ENCODE peak calls at places on chromosomes 6 and 20, in five cellular contexts. H is prostate gland, L is HL-60, S is GM12891, D is breast epithelium. W is an unnamed sample.

GRCh38 chr20:56826306-56826970 is 197.3 kb downstream of the TFAP2C start:
- DNase-seq in H (peak), L (no peak), S (no peak), D (no peak), W (no peak)

GRCh38 chr6:147642458-147642857 is 134.0 kb downstream of the SAMD5 start:
- DNase-seq in H (no peak), L (no peak), S (no peak), D (no peak), W (no peak)

GRCh38 chr6:39184906-39185580 is 44.2 kb downstream of the KCNK5 start:
- DNase-seq in H (no peak), L (no peak), S (no peak), D (no peak), W (peak)

GRCh38 chr6:95087394-95088097 is 489.8 kb upstream of the MANEA start:
- DNase-seq in H (no peak), L (no peak), S (no peak), D (no peak), W (no peak)

GRCh38 chr20:10565922-10566897 is 107.6 kb downstream of the JAG1 start:
- DNase-seq in H (no peak), L (no peak), S (no peak), D (no peak), W (no peak)

GRCh38 chr20:50558483-50558925 is 48.3 kb downstream of the PTPN1 start:
- DNase-seq in H (no peak), L (no peak), S (no peak), D (no peak), W (no peak)

GRCh38 chr6:2765896-2766766 is 938 bp downstream of the WRNIP1 start:
- DNase-seq in H (peak), L (peak), S (peak), D (peak), W (peak)

GRCh38 chr20:2984956-2985661 is 58.3 kb upstream of the GNRH2 start:
- DNase-seq in H (no peak), L (no peak), S (no peak), D (no peak), W (no peak)

GRCh38 chr20:44204156-44204831 is 6.3 kb downstream of the OSER1 start:
- DNase-seq in H (peak), L (no peak), S (no peak), D (no peak), W (no peak)

GRCh38 chr20:35883778-35884540 is 70.3 kb downstream of the SCAND1 start:
- DNase-seq in H (peak), L (peak), S (no peak), D (peak), W (no peak)

GRCh38 chr6:123715243-123715863 is 78.6 kb upstream of the TRDN start:
- DNase-seq in H (peak), L (peak), S (no peak), D (no peak), W (no peak)

GRCh38 chr6:154791561-154792317 is 58.5 kb downstream of the SCAF8 start:
- DNase-seq in H (no peak), L (no peak), S (no peak), D (no peak), W (no peak)

GRCh38 chr6:2478200-2478599 is 232.8 kb upstream of the GMDS start:
- DNase-seq in H (no peak), L (no peak), S (no peak), D (no peak), W (no peak)

GRCh38 chr6:81900616-81901015 is 148.1 kb upstream of the TENT5A start:
- DNase-seq in H (no peak), L (no peak), S (no peak), D (no peak), W (no peak)

DNA sequence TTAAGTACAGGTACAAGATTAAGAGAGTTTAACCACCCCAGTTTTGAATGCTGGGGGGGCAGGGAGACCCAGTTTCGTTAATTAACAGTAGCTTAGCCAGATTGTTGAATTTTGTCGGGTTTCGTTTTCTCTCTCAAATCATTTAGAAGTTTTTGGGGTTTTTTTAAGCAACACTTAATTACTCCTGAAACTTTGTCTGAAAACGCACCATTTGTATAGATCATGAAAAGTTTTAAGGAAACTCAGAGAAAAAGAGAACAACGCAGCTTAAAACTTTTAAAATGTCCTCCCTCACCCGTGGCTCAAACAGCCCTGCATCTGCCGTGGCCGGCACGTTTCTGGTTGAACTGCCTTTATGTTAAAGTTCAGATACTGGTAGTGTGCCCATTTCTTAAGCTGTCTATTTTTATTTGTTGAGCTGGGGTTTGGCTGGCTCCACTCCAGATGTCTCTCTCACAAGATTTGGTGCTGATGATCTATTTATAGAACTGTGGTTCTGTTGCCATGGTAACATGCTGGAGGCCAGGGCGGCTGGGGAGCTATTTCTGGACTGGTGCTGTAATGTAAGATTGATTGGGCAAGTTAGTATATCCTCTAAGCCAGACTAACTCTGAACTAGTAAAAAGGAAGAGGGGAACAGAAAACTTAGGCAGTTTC is 55.1 kb downstream of the GNAS start:
- DNase-seq in H (peak), L (peak), S (peak), D (peak), W (no peak)
- TF ChIP-seq POLR2AphosphoS5 in H (peak), L (peak), S (peak), D (peak), W (peak)

GRCh38 chr6:40933864-40934263 is 105.2 kb downstream of the UNC5CL start:
- DNase-seq in H (no peak), L (no peak), S (no peak), D (no peak), W (no peak)
- TF ChIP-seq POLR2AphosphoS5 in H (no peak), L (no peak), S (no peak), D (no peak), W (no peak)

DNA sequence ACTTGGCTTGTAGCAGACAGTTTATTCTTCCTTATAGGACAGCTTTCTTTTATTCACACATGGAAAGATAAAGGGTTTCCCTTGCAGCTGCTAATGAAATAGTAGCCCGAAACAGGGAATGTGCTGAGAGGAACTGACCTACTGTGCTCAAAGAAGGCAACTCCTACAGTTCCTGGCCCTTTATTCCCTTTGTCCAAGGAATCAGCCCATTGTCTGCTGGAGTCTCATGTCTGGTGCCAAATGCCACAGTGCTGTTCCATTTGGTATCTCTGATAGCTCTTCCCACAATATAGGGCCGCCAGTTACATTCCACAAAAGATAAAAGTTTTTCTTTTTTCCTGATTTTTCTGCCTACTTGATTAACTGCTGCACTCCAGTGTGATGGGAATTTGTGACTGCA is 30.7 kb downstream of the DCBLD1 start:
- DNase-seq in H (no peak), L (no peak), S (no peak), D (no peak), W (no peak)
- TF ChIP-seq POLR2AphosphoS5 in H (no peak), L (no peak), S (no peak), D (no peak), W (no peak)

DNA sequence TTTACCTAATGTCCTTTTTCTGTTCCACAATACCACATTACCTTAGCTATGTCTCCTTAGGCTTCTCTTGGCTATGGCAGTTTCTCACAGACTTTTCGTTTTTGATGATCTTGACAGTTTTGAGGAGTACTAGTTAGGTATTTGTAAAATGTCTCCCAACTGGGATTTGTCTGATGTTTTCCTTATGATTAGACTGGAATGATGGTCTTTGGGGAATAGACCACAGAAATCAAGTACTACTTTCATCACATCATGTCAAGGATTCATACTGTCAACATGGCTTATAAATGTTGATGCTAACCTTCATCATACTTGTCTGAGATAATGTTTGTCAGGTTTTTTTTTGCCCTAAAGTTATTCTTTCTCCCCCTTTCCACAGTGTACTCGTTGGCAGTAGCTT is 78.2 kb upstream of the FOXO3 start:
- DNase-seq in H (no peak), L (no peak), S (no peak), D (no peak), W (no peak)
- TF ChIP-seq POLR2AphosphoS5 in H (no peak), L (no peak), S (no peak), D (no peak), W (no peak)

GRCh38 chr6:43277643-43278523 is 20.2 kb upstream of the SLC22A7 start:
- DNase-seq in H (no peak), L (no peak), S (no peak), D (no peak), W (no peak)
- TF ChIP-seq POLR2AphosphoS5 in H (no peak), L (no peak), S (no peak), D (no peak), W (no peak)

DNA sequence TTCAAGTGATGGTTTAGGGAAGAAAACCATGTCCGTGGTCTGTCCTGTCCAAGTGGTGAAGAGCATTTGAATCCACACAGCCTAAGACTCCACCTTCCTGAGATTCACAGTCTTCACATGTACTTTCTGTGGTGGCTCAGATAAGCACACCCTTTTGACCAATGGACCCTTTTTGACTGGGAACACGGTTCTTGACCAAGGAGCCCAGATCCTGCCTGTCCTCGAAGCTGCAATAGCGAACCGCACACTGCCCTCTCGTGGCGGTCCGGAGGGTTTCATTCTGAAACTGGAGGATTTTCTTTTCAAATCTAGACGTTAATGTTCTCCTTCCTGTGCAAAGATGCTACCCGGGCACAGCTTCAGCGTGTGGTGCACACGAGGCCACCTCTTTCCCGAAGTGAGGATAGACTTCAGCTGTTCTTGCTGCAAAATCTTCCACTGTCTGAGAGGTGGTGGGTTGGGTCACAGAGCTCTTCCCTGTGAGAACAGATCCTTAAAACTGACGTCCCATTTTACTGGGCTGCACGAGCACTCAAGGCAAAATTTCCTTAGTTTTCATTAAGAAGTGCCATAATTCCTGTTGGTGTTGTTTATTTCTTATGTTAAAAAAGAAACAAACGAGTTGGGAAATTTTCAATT is 90.5 kb downstream of the SYNJ2 start:
- DNase-seq in H (peak), L (peak), S (peak), D (no peak), W (no peak)
- TF ChIP-seq POLR2AphosphoS5 in H (peak), L (no peak), S (no peak), D (peak), W (no peak)

DNA sequence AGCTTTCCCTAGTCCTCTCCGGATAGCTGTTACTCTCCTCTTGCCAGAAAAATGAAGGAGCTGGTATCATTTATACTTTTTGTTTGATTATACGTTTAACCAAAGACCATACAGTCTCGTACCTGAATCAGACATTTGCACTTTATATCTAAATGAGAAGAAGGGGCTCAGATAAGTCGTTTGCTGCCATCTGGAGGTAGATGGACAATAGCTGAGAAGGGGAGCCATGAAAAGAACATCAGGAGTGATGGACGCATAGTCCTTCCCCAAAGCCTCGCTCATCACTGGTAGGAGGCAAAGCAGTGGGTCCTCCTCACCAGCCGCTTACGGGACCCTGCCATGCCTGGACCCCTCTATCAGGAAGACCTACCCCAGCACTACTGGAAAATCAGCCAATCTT is 45.4 kb downstream of the RPF2 start:
- DNase-seq in H (no peak), L (no peak), S (no peak), D (no peak), W (no peak)
- TF ChIP-seq POLR2AphosphoS5 in H (no peak), L (no peak), S (no peak), D (no peak), W (no peak)

GRCh38 chr20:40462600-40462999 is 226.4 kb downstream of the MAFB start:
- DNase-seq in H (no peak), L (peak), S (no peak), D (no peak), W (no peak)
- TF ChIP-seq POLR2AphosphoS5 in H (peak), L (no peak), S (no peak), D (no peak), W (no peak)

DNA sequence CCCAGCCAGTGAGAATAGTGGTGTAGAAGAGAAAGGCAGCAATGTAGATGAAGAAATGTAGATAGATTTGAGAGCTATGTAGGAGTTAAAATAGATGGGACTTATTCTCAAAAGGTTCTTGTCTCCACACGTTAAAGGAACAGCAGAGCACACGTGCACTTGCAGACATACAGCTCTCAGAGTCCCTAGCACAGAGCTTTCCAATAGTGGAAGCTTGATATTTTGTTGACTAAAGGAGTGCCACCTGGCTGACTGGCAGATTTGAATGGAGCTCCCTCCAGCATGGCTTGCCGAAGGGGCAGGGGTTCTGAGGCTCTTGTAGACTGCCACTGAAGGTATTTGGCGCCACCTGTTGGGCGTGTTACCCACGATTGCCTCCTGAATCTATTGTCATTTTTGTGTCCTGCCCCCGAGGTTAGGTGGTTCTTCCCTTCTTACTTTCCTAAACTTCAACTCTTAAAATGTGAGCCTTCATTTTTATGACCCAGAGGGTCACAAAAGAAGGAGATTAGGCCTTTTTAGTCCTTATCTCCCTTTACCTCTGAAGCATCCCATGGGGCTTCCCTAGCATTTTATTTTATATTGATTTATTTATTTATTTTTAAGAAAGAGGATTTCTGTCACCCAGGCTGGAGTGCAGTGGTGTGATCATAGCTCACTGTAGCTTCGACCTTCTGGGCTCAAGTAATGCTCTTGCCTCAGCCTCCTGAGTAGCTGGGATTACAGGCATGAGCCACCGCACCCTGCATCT is 16.4 kb downstream of the BRD2 start:
- DNase-seq in H (peak), L (peak), S (peak), D (peak), W (no peak)
- TF ChIP-seq POLR2AphosphoS5 in H (peak), L (no peak), S (no peak), D (no peak), W (no peak)

DNA sequence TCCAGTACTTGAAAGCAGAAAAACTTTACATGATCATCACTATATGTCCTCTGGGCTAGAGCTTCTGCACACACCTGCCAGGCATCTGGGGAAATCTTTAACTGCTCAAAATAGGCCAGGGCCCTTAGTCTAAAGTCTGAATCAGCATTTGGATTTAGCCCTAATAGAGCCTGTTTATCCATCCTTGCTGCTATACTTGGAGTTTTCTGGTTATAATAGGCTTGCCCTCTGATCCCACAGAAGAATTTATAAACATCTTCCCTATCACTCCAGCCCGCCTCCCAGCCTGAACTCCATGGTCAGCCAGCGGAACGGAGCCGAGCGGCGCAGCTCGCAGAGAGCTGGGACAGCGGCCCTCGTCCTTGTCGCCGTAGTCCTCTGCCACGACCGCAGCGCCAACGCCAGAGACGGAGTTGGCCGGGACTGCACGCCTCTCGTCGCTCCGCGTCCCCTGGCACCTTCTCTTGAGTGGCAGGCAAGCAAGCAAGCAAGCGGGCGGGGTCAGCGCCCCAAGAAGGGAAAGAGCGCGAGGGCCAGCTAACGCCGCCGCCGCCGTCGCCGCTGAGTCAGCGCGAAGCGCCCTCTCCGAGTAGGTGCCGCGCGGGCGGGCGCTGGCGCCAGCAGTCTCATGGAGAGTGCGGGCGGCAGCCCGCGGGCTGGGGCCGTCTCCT is 25.4 kb upstream of the ASIP start:
- DNase-seq in H (peak), L (peak), S (peak), D (peak), W (peak)
- TF ChIP-seq POLR2AphosphoS5 in H (peak), L (no peak), S (no peak), D (peak), W (peak)